ENCODE peak calls at places on chromosomes 16 and 17, in seven cellular contexts. H is IMR-90, M is lung microvascular endothelial cell, P is NCI-H1105 treated with DMSO at 0.1 percent for 48 hours, L is tibial nerve, W is HS-5, K is kidney glomerular epithelial cell. Z is an unnamed sample.

GRCh38 chr17:8393470-8394231 is 4.0 kb downstream of the RNF222 start:
- DNase-seq in H (peak; percentile 21), M (no peak), P (no peak), L (no peak), W (no peak), K (no peak), Z (peak; percentile 45)

GRCh38 chr16:52805559-52806168 is 247.0 kb downstream of the CHD9NB start:
- DNase-seq in H (no peak), M (no peak), P (no peak), L (no peak), W (no peak), K (no peak), Z (no peak)

GRCh38 chr17:46841561-46842379 is 9.6 kb upstream of the WNT9B start:
- DNase-seq in H (no peak), M (peak; percentile 13), P (no peak), L (no peak), W (no peak), K (no peak), Z (no peak)

GRCh38 chr17:45316271-45317112 is at the start of gene MAP3K14:
- DNase-seq in H (peak; percentile 64), M (peak; percentile 86), P (peak; percentile 44), L (peak; percentile 54), W (no peak), K (peak; percentile 82), Z (peak; percentile 80)

GRCh38 chr17:28467456-28468025 is 5.9 kb upstream of the SLC13A2 start:
- DNase-seq in H (peak; percentile 33), M (no peak), P (no peak), L (no peak), W (peak; percentile 15), K (no peak), Z (no peak)

GRCh38 chr17:32596666-32597065 is 109.9 kb downstream of the CDK5R1 start:
- DNase-seq in H (peak; percentile 5), M (no peak), P (no peak), L (no peak), W (no peak), K (no peak), Z (no peak)

GRCh38 chr17:65170839-65171238 is 33.7 kb downstream of the RGS9 start:
- DNase-seq in H (peak; percentile 55), M (peak; percentile 95), P (peak; percentile 86), L (no peak), W (no peak), K (peak; percentile 59), Z (no peak)

GRCh38 chr16:66399930-66400329 is 27.2 kb upstream of the BEAN1 start:
- DNase-seq in H (no peak), M (no peak), P (no peak), L (no peak), W (no peak), K (no peak), Z (no peak)

GRCh38 chr17:73289549-73290254 is 22.1 kb downstream of the CDC42EP4 start:
- DNase-seq in H (no peak), M (no peak), P (no peak), L (no peak), W (no peak), K (no peak), Z (no peak)

Z was measured in T47D.